ENCODE peak calls at places on chromosome 9, in six cellular contexts. S is activated T-cell treated with anti-CD3 and anti-CD28 coated beads for 24 hours, M is naive B cell, W is WTC11, F is AG10803, Z is NCI-H774. H is an unnamed sample.

GRCh38 chr9:121398374-121398773 is 28.3 kb upstream of the STOM start:
- DNase-seq in F (peak), W (no peak), Z (no peak), S (no peak), M (no peak), H (no peak)

GRCh38 chr9:68715181-68715456 is 10.1 kb downstream of the PIP5K1B start:
- DNase-seq in M (no peak), F (no peak), W (no peak), Z (no peak), S (no peak), H (no peak)

GRCh38 chr9:128152133-128152780 is 3.0 kb downstream of the LCN2 start:
- DNase-seq in F (no peak), M (no peak), Z (no peak), W (no peak), S (no peak), H (no peak)

GRCh38 chr9:109190151-109190550 is 23.1 kb upstream of the FRRS1L start:
- DNase-seq in W (no peak), M (no peak), S (no peak), F (peak), Z (no peak), H (no peak)

GRCh38 chr9:112705773-112706427 is 12.0 kb downstream of the INIP start:
- DNase-seq in F (peak), W (peak), Z (no peak), M (no peak), S (no peak), H (no peak)

GRCh38 chr9:119365291-119366027 is 3.8 kb downstream of the BRINP1 start:
- DNase-seq in S (no peak), W (peak), Z (peak), F (peak), M (no peak), H (no peak)

GRCh38 chr9:113798062-113799030 is 77.8 kb upstream of the ZNF618 start:
- DNase-seq in Z (no peak), M (no peak), S (no peak), W (no peak), F (no peak), H (no peak)

GRCh38 chr9:113633782-113634596 is 170.5 kb downstream of the RGS3 start:
- DNase-seq in M (no peak), W (peak), S (no peak), Z (no peak), F (no peak), H (no peak)

GRCh38 chr9:107243757-107244156 is 39.3 kb upstream of the RAD23B start:
- DNase-seq in F (peak), W (no peak), M (no peak), S (peak), Z (peak), H (peak)

GRCh38 chr9:89674667-89675402 is 70.0 kb downstream of the GADD45G start:
- DNase-seq in W (peak), S (no peak), Z (peak), M (no peak), F (no peak), H (no peak)